ENCODE peak calls at places on chromosomes 2 and 18, in six cellular contexts. W is WTC11; L is AG04449; Q is stomach; J is bronchial epithelial cell; I is CD8-positive, alpha-beta T cell. S is an unnamed sample.

GRCh38 chr2:17845806-17846205 is 29.5 kb downstream of the MSGN1 start:
- DNase-seq in W (no peak), L (no peak), Q (no peak), I (no peak), J (no peak), S (no peak)

GRCh38 chr2:28166956-28167355 is 225.7 kb upstream of the FOSL2 start:
- DNase-seq in W (no peak), L (no peak), J (peak; percentile 86), Q (no peak), I (no peak), S (no peak)

GRCh38 chr2:172395503-172395902 is 31.9 kb upstream of the ITGA6 start:
- DNase-seq in W (no peak), J (peak; percentile 59), L (no peak), Q (no peak), I (no peak), S (no peak)

GRCh38 chr18:61714421-61714820 is 178.4 kb downstream of the RNF152 start:
- DNase-seq in Q (no peak), I (no peak), W (no peak), J (no peak), L (no peak), S (no peak)

GRCh38 chr2:2656046-2656715 is 325.1 kb upstream of the MYT1L start:
- DNase-seq in Q (no peak), L (no peak), I (no peak), J (no peak), W (no peak), S (no peak)

GRCh38 chr2:55163895-55164509 is 68.1 kb downstream of the CLHC1 start:
- DNase-seq in Q (peak; percentile 44), W (no peak), I (no peak), L (no peak), J (peak; percentile 49), S (no peak)

GRCh38 chr2:167438206-167438605 is 549.9 kb downstream of the XIRP2 start:
- DNase-seq in L (no peak), I (no peak), J (peak; percentile 69), W (no peak), Q (no peak), S (no peak)

GRCh38 chr2:64792310-64792709 is 138.6 kb upstream of the SERTAD2 start:
- DNase-seq in W (no peak), I (no peak), J (no peak), Q (no peak), L (no peak), S (no peak)

GRCh38 chr2:215435809-215436704 is at the start of gene FN1:
- DNase-seq in Q (peak; percentile 77), L (peak; percentile 95), J (peak; percentile 66), I (peak; percentile 58), W (peak; percentile 92), S (peak; percentile 90)

GRCh38 chr18:2970762-2971659 is 41.9 kb downstream of the LPIN2 start:
- DNase-seq in L (no peak), W (no peak), I (peak; percentile 51), J (no peak), Q (no peak), S (no peak)

GRCh38 chr2:44233450-44234128 is 41.7 kb upstream of the SLC3A1 start:
- DNase-seq in I (no peak), L (peak; percentile 24), J (peak; percentile 71), Q (no peak), W (no peak), S (no peak)

GRCh38 chr2:235719146-235719942 is 225.5 kb downstream of the AGAP1 start:
- DNase-seq in I (no peak), W (no peak), L (no peak), Q (no peak), J (no peak), S (no peak)

GRCh38 chr2:215460682-215461081 is 24.8 kb upstream of the FN1 start:
- DNase-seq in I (no peak), J (peak; percentile 85), W (no peak), Q (no peak), L (peak; percentile 88), S (no peak)

GRCh38 chr2:24359701-24360049 is 661 bp downstream of the ITSN2 start:
- DNase-seq in L (no peak), W (no peak), I (peak; percentile 58), J (no peak), Q (peak; percentile 52), S (peak; percentile 80)

GRCh38 chr2:43905388-43905803 is 66.6 kb downstream of the ABCG8 start:
- DNase-seq in I (no peak), J (no peak), W (no peak), Q (no peak), L (no peak), S (no peak)

GRCh38 chr2:75464348-75464946 is 96.3 kb downstream of the EVA1A start:
- DNase-seq in Q (no peak), L (no peak), W (no peak), J (peak; percentile 43), I (no peak), S (no peak)

GRCh38 chr2:21782866-21783265 is 659.1 kb downstream of the TDRD15 start:
- DNase-seq in W (no peak), I (no peak), J (no peak), Q (no peak), L (no peak), S (no peak)

GRCh38 chr2:68548396-68548795 is 81.0 kb downstream of the APLF start:
- DNase-seq in L (no peak), J (peak; percentile 69), W (no peak), I (no peak), Q (no peak), S (no peak)

GRCh38 chr2:19425419-19425818 is 67.0 kb upstream of the OSR1 start:
- DNase-seq in J (no peak), I (no peak), W (no peak), L (no peak), Q (no peak), S (no peak)

GRCh38 chr2:144430722-144431163 is 89.2 kb downstream of the ZEB2 start:
- DNase-seq in I (no peak), Q (no peak), J (no peak), L (no peak), W (no peak), S (no peak)

GRCh38 chr2:80499095-80499494 is 194.5 kb upstream of the LRRTM1 start:
- DNase-seq in J (peak; percentile 57), I (no peak), L (no peak), W (peak; percentile 17), Q (peak; percentile 36), S (no peak)

GRCh38 chr2:9398881-9399805 is 24.2 kb downstream of the ITGB1BP1 start:
- DNase-seq in I (no peak), Q (no peak), W (no peak), L (no peak), J (no peak), S (peak; percentile 60)

GRCh38 chr2:64865073-64865830 is 123.9 kb upstream of the SLC1A4 start:
- DNase-seq in I (peak; percentile 54), W (peak; percentile 57), Q (peak; percentile 75), L (no peak), J (peak; percentile 53), S (peak; percentile 86)

DNA sequence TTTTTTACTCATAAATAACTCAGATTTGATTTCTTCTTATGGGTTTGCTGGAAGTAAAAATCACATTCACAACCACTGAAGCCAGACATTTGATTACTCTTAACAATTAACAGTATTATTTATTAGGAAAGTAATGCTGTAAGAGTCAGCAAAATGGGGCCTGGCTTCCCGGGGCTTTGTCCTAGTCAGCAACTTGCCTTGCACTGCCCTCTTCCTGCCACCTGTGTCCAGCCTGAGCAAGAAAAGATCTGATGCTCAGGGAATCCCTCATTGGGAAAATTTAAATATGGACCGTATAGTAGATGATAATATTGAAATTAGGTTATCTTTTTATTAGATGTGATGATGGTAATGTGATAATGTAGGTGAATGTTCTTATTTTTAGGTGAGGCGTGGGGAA is 30.8 kb upstream of the ACYP2 start:
- DNase-seq in J (peak; percentile 42), W (no peak), Q (no peak), L (no peak), I (no peak), S (no peak)
- TF ChIP-seq CTCF in J (peak; percentile 41), W (no peak), Q (no peak), L (peak; percentile 40), I (no peak), S (no peak)

GRCh38 chr2:177396630-177397460 is 4.3 kb downstream of the AGPS start:
- DNase-seq in W (no peak), L (peak; percentile 16), Q (no peak), J (peak; percentile 79), I (no peak), S (no peak)

GRCh38 chr2:177399376-177399775 is 6.8 kb downstream of the AGPS start:
- DNase-seq in Q (no peak), W (no peak), J (no peak), L (no peak), I (no peak), S (no peak)

GRCh38 chr2:177395594-177395993 is 3.0 kb downstream of the AGPS start:
- DNase-seq in J (no peak), W (no peak), Q (no peak), L (no peak), I (no peak), S (no peak)

GRCh38 chr2:177398290-177398683 is 5.7 kb downstream of the AGPS start:
- DNase-seq in I (no peak), J (no peak), L (no peak), W (no peak), Q (no peak), S (no peak)

DNA sequence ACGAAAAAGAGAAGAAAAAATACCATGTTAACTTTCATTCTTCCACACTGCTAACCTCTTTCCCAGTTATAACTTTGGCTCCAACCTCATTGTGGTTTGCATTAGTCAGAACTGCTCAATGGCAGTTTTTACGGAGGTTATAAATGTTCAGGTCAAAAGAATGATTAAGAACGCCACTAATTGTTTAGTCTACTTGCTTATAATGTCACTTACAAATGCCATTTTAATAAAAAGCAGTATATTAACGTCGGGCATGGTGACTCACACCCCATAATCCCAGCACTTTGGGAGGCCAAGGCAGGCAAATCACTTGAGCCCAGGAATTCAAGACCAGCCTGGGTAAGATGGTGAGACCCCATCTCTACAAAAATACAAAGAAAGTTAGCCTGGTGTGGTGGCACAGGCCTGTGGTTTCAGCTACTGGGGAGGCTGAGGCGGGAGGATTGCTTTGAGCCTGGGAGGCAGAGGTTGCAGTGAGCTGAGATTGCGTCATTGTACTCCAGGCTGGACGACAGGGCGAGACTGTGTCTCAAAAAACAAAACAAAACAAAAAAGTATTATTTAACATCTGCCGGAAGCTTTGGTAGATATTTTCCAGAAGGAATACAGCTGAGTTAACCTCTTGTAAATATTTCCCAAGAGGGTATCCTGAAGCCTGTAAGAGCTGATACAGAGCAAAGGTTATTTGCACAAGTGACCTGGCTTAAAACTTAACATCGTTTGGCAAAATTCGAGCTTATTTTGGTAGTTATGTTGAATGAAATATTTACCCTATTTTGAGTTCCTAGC is 5.1 kb downstream of the AGPS start:
- DNase-seq in Q (no peak), L (peak; percentile 71), J (peak; percentile 66), W (no peak), I (no peak), S (no peak)
- TF ChIP-seq CTCF in Q (no peak), L (no peak), J (no peak), W (no peak), I (no peak), S (no peak)

DNA sequence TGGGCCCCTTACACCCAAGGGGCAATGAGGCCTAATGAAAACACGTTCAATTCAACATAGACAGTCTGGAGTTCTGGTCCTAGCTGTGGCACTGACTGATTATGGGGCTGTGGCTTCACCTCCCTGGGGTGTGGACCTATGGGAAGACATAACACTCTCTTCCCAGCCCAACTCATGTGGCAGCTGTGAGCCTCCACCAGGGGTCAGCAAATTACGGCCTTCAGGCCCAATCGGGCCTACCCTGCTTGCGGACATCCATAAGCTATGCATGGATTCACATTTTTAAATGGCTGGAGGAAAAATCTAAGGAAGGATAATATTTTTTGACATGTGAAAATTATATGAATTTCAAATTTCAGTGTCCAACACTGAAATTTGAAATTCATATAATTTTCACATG is 101.3 kb downstream of the LOXHD1 start:
- DNase-seq in W (peak; percentile 77), L (no peak), Q (no peak), I (no peak), J (peak; percentile 13), S (no peak)
- TF ChIP-seq CTCF in W (peak; percentile 66), L (peak; percentile 13), Q (no peak), I (no peak), J (peak; percentile 24), S (peak; percentile 46)

GRCh38 chr2:187299122-187299906 is 148.7 kb downstream of the CALCRL start:
- DNase-seq in L (no peak), W (no peak), J (peak; percentile 34), Q (no peak), I (no peak), S (no peak)
- TF ChIP-seq CTCF in L (no peak), W (no peak), J (peak; percentile 51), Q (no peak), I (no peak), S (peak; percentile 39)